ENCODE peak calls at places on chromosomes 6 and 20, in five cellular contexts. Z, T, N, D and O are unnamed samples.

GRCh38 chr6:149150999-149151398 is 166.5 kb upstream of the TAB2 start:
- DNase-seq in Z (no peak), T (no peak), N (peak; percentile 29), D (no peak), O (no peak)

GRCh38 chr6:40585661-40586269 is 1.4 kb downstream of the LRFN2 start:
- DNase-seq in Z (no peak), T (no peak), N (no peak), D (no peak), O (no peak)

GRCh38 chr20:11718474-11719094 is 199.1 kb upstream of the BTBD3 start:
- DNase-seq in Z (no peak), T (no peak), N (no peak), D (no peak), O (no peak)

GRCh38 chr6:7051780-7052440 is 55.9 kb upstream of the RREB1 start:
- DNase-seq in Z (peak; percentile 41), T (no peak), N (peak; percentile 48), D (peak; percentile 31), O (no peak)

GRCh38 chr6:154318711-154319110 is 37.9 kb downstream of the IPCEF1 start:
- DNase-seq in Z (peak; percentile 20), T (no peak), N (no peak), D (no peak), O (no peak)

GRCh38 chr20:50285376-50286173 is 94.9 kb downstream of the CEBPB start:
- DNase-seq in Z (peak; percentile 74), T (no peak), N (no peak), D (no peak), O (no peak)

GRCh38 chr20:16124491-16124890 is 448.8 kb downstream of the KIF16B start:
- DNase-seq in Z (no peak), T (no peak), N (no peak), D (no peak), O (no peak)

GRCh38 chr6:91816335-91816734 is 1229.5 kb upstream of the MAP3K7 start:
- DNase-seq in Z (no peak), T (no peak), N (no peak), D (no peak), O (no peak)